ENCODE peak calls at places on chromosomes 4 and X, in four cellular contexts. A, M, W and F are unnamed samples.

GRCh38 chrX:150897371-150898319 is 823 bp downstream of the CD99L2 start:
- DNase-seq in M (no peak), W (no peak), A (peak), F (peak)

GRCh38 chrX:151543706-151544105 is 19.8 kb upstream of the PASD1 start:
- DNase-seq in W (no peak), A (no peak), M (no peak), F (no peak)

GRCh38 chr4:89836897-89837384 is at the start of gene SNCA:
- DNase-seq in A (peak), W (peak), M (peak), F (peak)

GRCh38 chr4:122775987-122776836 is 43.7 kb downstream of the BBS12 start:
- DNase-seq in W (no peak), A (no peak), M (no peak), F (peak)

GRCh38 chr4:26621366-26621765 is 37.5 kb downstream of the TBC1D19 start:
- DNase-seq in W (no peak), A (no peak), M (no peak), F (no peak)

GRCh38 chr4:77349796-77350195 is 192.8 kb downstream of the CCNG2 start:
- DNase-seq in M (no peak), W (no peak), A (no peak), F (no peak)

GRCh38 chrX:114905251-114905650 is 112.2 kb downstream of the IL13RA2 start:
- DNase-seq in W (no peak), A (no peak), M (no peak), F (no peak)

GRCh38 chrX:9759340-9759739 is 6.3 kb downstream of the GPR143 start:
- DNase-seq in A (no peak), W (no peak), M (no peak), F (no peak)

GRCh38 chr4:107333518-107333917 is 297.4 kb upstream of the DKK2 start:
- DNase-seq in M (no peak), W (no peak), A (no peak), F (no peak)

GRCh38 chrX:50903387-50904027 is 7.0 kb upstream of the BMP15 start:
- DNase-seq in M (no peak), W (no peak), A (no peak), F (no peak)

GRCh38 chr4:33255094-33255493 is 2534.9 kb downstream of the PCDH7 start:
- DNase-seq in M (no peak), W (no peak), A (no peak), F (no peak)

GRCh38 chr4:105943234-105943633 is 48.0 kb downstream of the NPNT start:
- DNase-seq in A (no peak), M (no peak), W (no peak), F (no peak)

GRCh38 chr4:6441758-6442157 is 30.7 kb downstream of the PPP2R2C start:
- DNase-seq in M (no peak), A (no peak), W (no peak), F (no peak)

GRCh38 chr4:54229631-54230478 is 762 bp downstream of the PDGFRA start:
- DNase-seq in A (no peak), M (no peak), W (no peak), F (no peak)

GRCh38 chr4:151198748-151199147 is 78.2 kb upstream of the PRSS48 start:
- DNase-seq in M (no peak), A (no peak), W (no peak), F (no peak)

GRCh38 chr4:7252510-7253340 is 60.4 kb downstream of the SORCS2 start:
- DNase-seq in A (no peak), M (no peak), W (no peak), F (no peak)

GRCh38 chrX:97876697-97877407 is 993.1 kb downstream of the RPA4 start:
- DNase-seq in M (no peak), W (no peak), A (no peak), F (no peak)

GRCh38 chr4:129136433-129136832 is 40.5 kb downstream of the C4orf33 start:
- DNase-seq in M (no peak), W (no peak), A (no peak), F (no peak)

GRCh38 chr4:155906554-155907247 is 3.2 kb downstream of the TDO2 start:
- DNase-seq in A (no peak), M (no peak), W (no peak), F (no peak)

GRCh38 chrX:148470324-148470723 is 30.1 kb upstream of the AFF2 start:
- DNase-seq in A (no peak), W (no peak), M (no peak), F (no peak)

GRCh38 chr4:61517144-61517543 is 317.0 kb downstream of the ADGRL3 start:
- DNase-seq in M (no peak), W (no peak), A (no peak), F (no peak)

GRCh38 chr4:20684852-20685763 is 15.2 kb upstream of the PACRGL start:
- DNase-seq in W (no peak), M (no peak), A (no peak), F (no peak)